ENCODE peak calls at places on chromosomes 5 and 9, in four cellular contexts. O is mucosa of gallbladder, X is right cardiac atrium, Y is HEK293T. C is an unnamed sample.

GRCh38 chr5:104774372-104774771 is 1211.8 kb upstream of the NUDT12 start:
- DNase-seq in O (no peak), X (no peak), Y (no peak), C (no peak)

GRCh38 chr9:136947955-136948510 is 3.0 kb downstream of the C8G start:
- DNase-seq in O (no peak), X (peak), Y (no peak), C (no peak)

GRCh38 chr5:9782806-9783560 is 152.8 kb upstream of the TAS2R1 start:
- DNase-seq in O (no peak), X (no peak), Y (no peak), C (no peak)

GRCh38 chr9:70950270-70950669 is 171.2 kb downstream of the TRPM3 start:
- DNase-seq in O (no peak), X (no peak), Y (no peak), C (no peak)

GRCh38 chr9:19050637-19051591 is 1.7 kb downstream of the RRAGA start:
- DNase-seq in O (no peak), X (no peak), Y (no peak), C (no peak)

GRCh38 chr9:132769895-132770774 is 99.9 kb downstream of the GTF3C4 start:
- DNase-seq in O (peak), X (peak), Y (no peak), C (peak)

GRCh38 chr5:42952575-42952974 is 87.5 kb downstream of the ANXA2R start:
- DNase-seq in O (no peak), X (no peak), Y (no peak), C (no peak)

GRCh38 chr9:127907867-127908659 is 8.7 kb upstream of the ST6GALNAC6 start:
- DNase-seq in O (no peak), X (no peak), Y (no peak), C (no peak)

GRCh38 chr5:172902497-172903472 is 56.4 kb upstream of the RPL26L1 start:
- DNase-seq in O (peak), X (peak), Y (peak), C (no peak)

GRCh38 chr5:159971931-159972461 is 36.9 kb upstream of the TTC1 start:
- DNase-seq in O (peak), X (peak), Y (peak), C (no peak)

GRCh38 chr5:885127-885442 is 7.5 kb downstream of the BRD9 start:
- DNase-seq in O (no peak), X (peak), Y (no peak), C (no peak)

GRCh38 chr5:31106742-31107546 is 86.5 kb upstream of the CDH6 start:
- DNase-seq in O (no peak), X (no peak), Y (no peak), C (no peak)

C was measured in GM10248.